ENCODE peak calls at places on chromosomes 13 and 19, in nine cellular contexts. C, S, E, R, P, K, Y, I and M are unnamed samples.

GRCh38 chr19:45455707-45456499 is 11.9 kb upstream of the FOSB start:
- DNase-seq in Y (peak), E (peak), P (no peak), S (no peak), K (peak), R (peak), I (peak), C (no peak), M (peak)

GRCh38 chr19:49690073-49690655 is 752 bp upstream of the CPT1C start:
- DNase-seq in S (no peak), R (no peak), C (no peak), Y (no peak), I (no peak), K (no peak), E (no peak), P (no peak), M (no peak)

GRCh38 chr19:10095622-10095947 is 6.9 kb downstream of the ANGPTL6 start:
- DNase-seq in I (no peak), S (no peak), K (no peak), Y (no peak), P (no peak), E (no peak), C (no peak), R (no peak), M (no peak)

GRCh38 chr13:68927387-68928026 is 1180.1 kb upstream of the ATXN8OS start:
- DNase-seq in Y (peak), P (no peak), S (no peak), I (no peak), E (peak), K (peak), R (no peak), C (no peak), M (peak)

GRCh38 chr19:45968626-45969025 is 5.0 kb downstream of the NOVA2 start:
- DNase-seq in R (no peak), S (no peak), K (no peak), E (no peak), Y (no peak), C (no peak), P (no peak), I (no peak), M (no peak)

GRCh38 chr19:18089726-18090125 is 3.0 kb upstream of the IL12RB1 start:
- DNase-seq in K (no peak), S (no peak), C (no peak), Y (no peak), I (no peak), E (no peak), P (no peak), R (no peak), M (no peak)

GRCh38 chr13:30004204-30004603 is 153.8 kb upstream of the UBL3 start:
- DNase-seq in K (no peak), Y (no peak), E (no peak), R (peak), S (no peak), I (no peak), C (no peak), P (no peak), M (no peak)

GRCh38 chr13:71417205-71417604 is 449.8 kb downstream of the DACH1 start:
- DNase-seq in S (no peak), E (peak), P (no peak), C (no peak), Y (no peak), I (no peak), R (no peak), K (no peak), M (no peak)

GRCh38 chr19:47794526-47794925 is 9.8 kb downstream of the TPRX1 start:
- DNase-seq in E (no peak), I (no peak), Y (peak), K (no peak), C (no peak), S (no peak), P (no peak), R (no peak), M (no peak)